ENCODE peak calls at places on chromosomes 5 and 9, in five cellular contexts. B is kidney epithelial cell, X is T-cell, Z is skeletal muscle cell, Q is hippocampal formation. I is an unnamed sample.
A peak's percentile ranks its signal among the peaks of the same experiment; 100 is the strongest.

GRCh38 chr5:179132586-179133355 is 72.6 kb downstream of the ZNF354C start:
- DNase-seq in X (no peak), Z (no peak), B (no peak), Q (no peak), I (no peak)

GRCh38 chr9:41229408-41230401 is 40.6 kb upstream of the ZNG1F start:
- DNase-seq in B (no peak), Z (no peak), Q (no peak), X (peak; percentile 16), I (peak; percentile 86)

GRCh38 chr9:70137577-70137976 is 93.9 kb downstream of the MAMDC2 start:
- DNase-seq in Q (no peak), B (no peak), X (no peak), Z (no peak), I (no peak)

GRCh38 chr5:38414348-38414747 is 142.1 kb downstream of the LIFR start:
- DNase-seq in Q (no peak), B (no peak), X (no peak), Z (no peak), I (no peak)

GRCh38 chr5:40278881-40279280 is 400.8 kb upstream of the PTGER4 start:
- DNase-seq in Q (no peak), X (no peak), Z (no peak), B (no peak), I (no peak)

GRCh38 chr5:89338935-89339334 is 456.0 kb upstream of the MEF2C start:
- DNase-seq in Q (no peak), B (no peak), Z (peak; percentile 32), X (no peak), I (no peak)

GRCh38 chr5:143213851-143214363 is 189.6 kb downstream of the NR3C1 start:
- DNase-seq in B (no peak), Q (no peak), X (no peak), Z (no peak), I (no peak)

GRCh38 chr5:138641547-138642298 is 66.5 kb upstream of the HSPA9 start:
- DNase-seq in Z (no peak), B (no peak), X (peak; percentile 31), Q (peak; percentile 24), I (peak; percentile 76)

GRCh38 chr5:10863763-10864383 is 102.8 kb upstream of the DAP start:
- DNase-seq in Q (no peak), Z (no peak), B (no peak), X (no peak), I (peak; percentile 62)

GRCh38 chr5:9737265-9737664 is 107.1 kb upstream of the TAS2R1 start:
- DNase-seq in B (no peak), Z (no peak), X (no peak), Q (no peak), I (no peak)